ENCODE peak calls at places on chromosomes 12 and 14, in six cellular contexts. W, S, B, R, Z and X are unnamed samples.

GRCh38 chr14:32167907-32168306 is 33.9 kb upstream of the RNU6-7 start:
- DNase-seq in W (no peak), R (no peak), Z (no peak), S (no peak), B (no peak), X (no peak)

GRCh38 chr12:31390991-31391390 is 65.0 kb upstream of the SINHCAF start:
- DNase-seq in W (no peak), B (no peak), S (no peak), Z (no peak), R (no peak), X (no peak)

GRCh38 chr12:47017901-47018479 is 61.4 kb upstream of the PCED1B start:
- DNase-seq in B (no peak), S (no peak), W (no peak), R (no peak), Z (no peak), X (no peak)

GRCh38 chr12:126667340-126667739 is 1599.6 kb upstream of the TMEM132C start:
- DNase-seq in S (no peak), W (no peak), Z (no peak), B (no peak), R (no peak), X (no peak)

GRCh38 chr14:54901380-54902142 is 1.1 kb downstream of the GCH1 start:
- DNase-seq in S (no peak), Z (peak; percentile 62), W (no peak), B (no peak), R (no peak), X (peak; percentile 46)

GRCh38 chr12:29216797-29217583 is 67.9 kb downstream of the FAR2 start:
- DNase-seq in S (no peak), W (no peak), R (no peak), B (no peak), Z (no peak), X (peak; percentile 28)

GRCh38 chr14:74902941-74903705 is 19.9 kb downstream of the RPS6KL1 start:
- DNase-seq in R (no peak), B (no peak), W (no peak), Z (no peak), S (no peak), X (no peak)

GRCh38 chr12:115840159-115840558 is 437.3 kb downstream of the MED13L start:
- DNase-seq in R (no peak), Z (no peak), W (no peak), B (no peak), S (no peak), X (no peak)

GRCh38 chr14:58739674-58740073 is 101.9 kb downstream of the DACT1 start:
- DNase-seq in S (no peak), R (no peak), W (no peak), Z (no peak), B (no peak), X (no peak)

GRCh38 chr14:97703006-97703760 is 906.0 kb downstream of the VRK1 start:
- DNase-seq in W (no peak), R (no peak), S (no peak), B (no peak), Z (no peak), X (no peak)

GRCh38 chr12:49345048-49345839 is 1.4 kb upstream of the DNAJC22 start:
- DNase-seq in B (no peak), Z (peak; percentile 42), R (no peak), W (peak; percentile 77), S (no peak), X (peak; percentile 29)

GRCh38 chr14:68512088-68512487 is 280.8 kb downstream of the ZFP36L1 start:
- DNase-seq in Z (no peak), B (no peak), W (no peak), S (no peak), R (no peak), X (no peak)

GRCh38 chr12:130506844-130507243 is 169.2 kb downstream of the PIWIL1 start:
- DNase-seq in S (no peak), W (no peak), Z (no peak), R (no peak), B (no peak), X (no peak)

GRCh38 chr12:108306014-108306501 is 33.1 kb downstream of the CMKLR1 start:
- DNase-seq in S (no peak), W (no peak), B (no peak), R (no peak), Z (no peak), X (no peak)

GRCh38 chr12:108630481-108631207 is 3.0 kb downstream of the SELPLG start:
- DNase-seq in S (no peak), R (no peak), Z (no peak), B (no peak), W (no peak), X (no peak)

GRCh38 chr14:92610849-92611271 is 97.3 kb downstream of the RIN3 start:
- DNase-seq in Z (no peak), S (no peak), W (no peak), B (no peak), R (no peak), X (no peak)

GRCh38 chr12:26133508-26133907 is 8.7 kb upstream of the BHLHE41 start:
- DNase-seq in S (no peak), W (no peak), R (no peak), Z (no peak), B (no peak), X (no peak)

GRCh38 chr12:120563495-120563894 is 17.7 kb downstream of the POP5 start:
- DNase-seq in W (no peak), Z (no peak), B (no peak), R (no peak), S (no peak), X (no peak)

GRCh38 chr12:87988534-87988933 is 40.7 kb downstream of the C12orf50 start:
- DNase-seq in Z (no peak), W (no peak), B (no peak), S (no peak), R (no peak), X (no peak)